ENCODE peak calls at places on chromosomes 6 and 20, in seven cellular contexts. J, W, L, D, A, N and K are unnamed samples.
A peak's percentile ranks its signal among the peaks of the same experiment; 100 is the strongest.

GRCh38 chr20:47688385-47689381 is 96.6 kb downstream of the SULF2 start:
- DNase-seq in D (no peak), J (no peak), N (no peak), L (no peak), W (peak; percentile 69), A (no peak), K (no peak)

GRCh38 chr6:72559067-72559466 is 62.8 kb upstream of the KCNQ5 start:
- DNase-seq in A (no peak), J (no peak), N (no peak), W (no peak), L (no peak), D (no peak), K (no peak)

GRCh38 chr6:35173068-35174042 is 32.2 kb upstream of the TCP11 start:
- DNase-seq in W (peak; percentile 22), J (no peak), N (peak; percentile 58), D (no peak), A (no peak), L (no peak), K (no peak)

GRCh38 chr6:28742668-28743270 is 181.0 kb downstream of the TRIM27 start:
- DNase-seq in D (peak; percentile 75), J (peak; percentile 86), A (no peak), L (no peak), W (peak; percentile 79), N (peak; percentile 79), K (no peak)

GRCh38 chr6:14758421-14759043 is 487.3 kb upstream of the JARID2 start:
- DNase-seq in L (no peak), W (no peak), J (no peak), N (no peak), A (peak; percentile 48), D (no peak), K (no peak)

GRCh38 chr6:45148278-45148677 is 179.9 kb upstream of the RUNX2 start:
- DNase-seq in N (no peak), J (no peak), W (no peak), L (no peak), A (no peak), D (no peak), K (no peak)

GRCh38 chr6:51249798-51250197 is 431.1 kb downstream of the TFAP2B start:
- DNase-seq in W (no peak), A (no peak), D (no peak), J (no peak), L (no peak), N (no peak), K (no peak)

GRCh38 chr20:3671986-3672863 is 9.0 kb upstream of the GFRA4 start:
- DNase-seq in L (no peak), J (no peak), W (peak; percentile 52), A (no peak), N (no peak), D (no peak), K (no peak)

GRCh38 chr6:44224154-44224977 is 971 bp downstream of the SLC29A1 start:
- DNase-seq in L (no peak), N (peak; percentile 26), D (no peak), W (no peak), J (no peak), A (no peak), K (no peak)

GRCh38 chr6:166296035-166296883 is 11.9 kb downstream of the PRR18 start:
- DNase-seq in A (no peak), L (no peak), D (no peak), N (no peak), W (no peak), J (no peak), K (no peak)

GRCh38 chr6:33213166-33213988 is 5.1 kb downstream of the RING1 start:
- DNase-seq in J (no peak), L (no peak), N (no peak), D (no peak), W (no peak), A (no peak), K (no peak)

GRCh38 chr20:19993937-19994667 is 23.1 kb upstream of the NAA20 start:
- DNase-seq in W (no peak), D (no peak), L (no peak), N (peak; percentile 58), A (no peak), J (peak; percentile 40), K (no peak)

GRCh38 chr6:141463237-141463977 is 669.3 kb upstream of the GJE1 start:
- DNase-seq in A (no peak), D (no peak), N (peak; percentile 14), L (no peak), J (no peak), W (no peak), K (no peak)

GRCh38 chr6:160253714-160254113 is 4.9 kb downstream of the SLC22A2 start:
- DNase-seq in J (no peak), L (no peak), N (no peak), D (no peak), A (no peak), W (no peak), K (no peak)

GRCh38 chr20:45991616-45992015 is 17.1 kb upstream of the MMP9 start:
- DNase-seq in W (no peak), J (no peak), D (no peak), L (no peak), N (no peak), A (no peak), K (no peak)

GRCh38 chr20:22861231-22861980 is 173.7 kb upstream of the SSTR4 start:
- DNase-seq in J (no peak), L (no peak), A (no peak), N (no peak), W (no peak), D (no peak), K (no peak)

GRCh38 chr6:30129270-30129669 is 6.7 kb upstream of the TRIM40 start:
- DNase-seq in W (no peak), A (no peak), L (no peak), N (no peak), J (no peak), D (no peak), K (no peak)

GRCh38 chr6:72182337-72183246 is 296.2 kb downstream of the RIMS1 start:
- DNase-seq in A (peak; percentile 68), J (no peak), D (peak; percentile 38), W (peak; percentile 79), N (no peak), L (no peak), K (no peak)

DNA sequence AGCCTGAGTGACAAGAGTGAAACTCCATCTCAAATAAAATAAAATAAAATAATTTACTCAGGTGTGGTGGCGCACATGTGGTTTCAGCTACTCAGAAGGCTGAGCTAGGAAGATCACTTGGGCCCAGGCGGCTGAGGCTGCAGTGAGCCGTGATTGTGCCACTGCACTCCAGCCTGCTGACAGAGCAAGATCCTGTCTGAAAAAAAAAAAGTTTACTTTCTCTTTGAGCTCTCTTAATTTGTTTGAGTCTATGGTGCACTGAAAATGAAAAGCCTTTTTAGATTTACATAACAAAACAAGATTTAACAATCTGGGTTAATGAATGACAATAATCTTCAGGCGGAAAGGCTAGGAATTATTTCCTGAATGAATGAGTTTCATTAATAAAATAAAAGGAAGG is 23.3 kb upstream of the NHSL1 start:
- DNase-seq in L (no peak), J (no peak), D (no peak), A (no peak), N (no peak), W (no peak), K (no peak)
- TF ChIP-seq CTCF in L (no peak), J (no peak), D (no peak), A (no peak), N (no peak), W (no peak), K (no peak)

GRCh38 chr6:41538556-41539182 is 7.5 kb upstream of the FOXP4 start:
- DNase-seq in W (no peak), L (no peak), A (no peak), D (no peak), J (no peak), N (no peak), K (no peak)
- TF ChIP-seq CTCF in W (no peak), L (no peak), A (no peak), D (no peak), J (no peak), N (no peak), K (no peak)

GRCh38 chr20:50543326-50543725 is 33.1 kb downstream of the PTPN1 start:
- DNase-seq in W (no peak), A (no peak), N (no peak), L (no peak), J (no peak), D (no peak), K (no peak)

GRCh38 chr20:50541606-50542041 is 31.4 kb downstream of the PTPN1 start:
- DNase-seq in L (no peak), W (no peak), N (no peak), A (no peak), D (no peak), J (peak; percentile 43), K (no peak)

GRCh38 chr20:50537546-50538201 is 27.5 kb downstream of the PTPN1 start:
- DNase-seq in A (no peak), D (no peak), N (no peak), L (no peak), W (no peak), J (no peak), K (no peak)

GRCh38 chr20:50538276-50538675 is 28.1 kb downstream of the PTPN1 start:
- DNase-seq in L (no peak), W (no peak), A (no peak), D (no peak), N (no peak), J (no peak), K (no peak)

DNA sequence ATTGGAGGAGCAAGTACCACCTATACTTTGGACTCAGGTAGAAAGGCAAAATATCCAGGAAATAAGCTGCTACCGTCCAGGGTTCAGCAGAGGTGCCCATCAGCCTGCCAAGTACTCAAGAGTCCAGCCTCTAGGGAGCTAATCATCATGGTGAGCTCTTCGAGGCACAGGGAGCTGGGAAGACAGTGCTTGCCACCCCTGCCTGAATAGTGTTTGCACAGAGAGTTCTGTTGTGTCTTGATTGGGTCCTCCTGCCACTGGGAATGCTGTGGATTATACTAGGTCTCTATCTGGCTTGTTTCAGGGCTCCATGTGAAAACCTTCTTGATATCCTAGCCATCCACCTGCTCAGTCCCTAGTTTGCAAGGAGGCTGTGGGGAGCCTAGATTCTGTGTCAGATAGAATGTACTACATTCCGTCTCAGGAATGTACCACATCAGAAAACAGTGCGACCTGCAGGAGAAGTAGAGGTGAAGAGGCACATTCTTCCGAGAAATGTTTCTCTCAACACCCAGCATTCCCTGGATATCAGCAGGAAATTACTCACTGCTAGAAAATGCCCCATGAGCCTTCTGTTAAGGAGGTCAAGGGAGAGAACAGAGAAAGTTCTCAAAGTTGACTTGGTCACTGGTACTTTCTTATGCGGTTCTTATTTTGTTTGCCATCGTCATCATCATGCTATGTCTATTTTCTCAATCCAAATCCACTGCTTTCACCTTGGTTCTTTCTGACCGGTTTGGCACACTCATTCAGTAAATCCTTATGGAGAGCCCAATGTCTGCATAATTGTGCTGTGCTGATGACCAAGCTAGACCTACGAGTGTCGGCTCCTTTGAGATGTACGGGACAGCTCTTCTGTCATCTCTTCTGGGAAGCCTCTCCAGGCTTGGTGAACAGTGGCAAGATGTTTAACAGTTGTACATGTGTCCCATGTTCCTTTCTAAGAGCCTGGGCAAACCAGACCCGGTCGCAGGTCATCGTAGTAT is 30.7 kb downstream of the PTPN1 start:
- DNase-seq in J (peak; percentile 91), A (no peak), N (peak; percentile 86), D (no peak), L (no peak), W (no peak), K (no peak)
- TF ChIP-seq CTCF in J (peak; percentile 14), A (no peak), N (peak; percentile 28), D (no peak), L (no peak), W (no peak), K (no peak)

DNA sequence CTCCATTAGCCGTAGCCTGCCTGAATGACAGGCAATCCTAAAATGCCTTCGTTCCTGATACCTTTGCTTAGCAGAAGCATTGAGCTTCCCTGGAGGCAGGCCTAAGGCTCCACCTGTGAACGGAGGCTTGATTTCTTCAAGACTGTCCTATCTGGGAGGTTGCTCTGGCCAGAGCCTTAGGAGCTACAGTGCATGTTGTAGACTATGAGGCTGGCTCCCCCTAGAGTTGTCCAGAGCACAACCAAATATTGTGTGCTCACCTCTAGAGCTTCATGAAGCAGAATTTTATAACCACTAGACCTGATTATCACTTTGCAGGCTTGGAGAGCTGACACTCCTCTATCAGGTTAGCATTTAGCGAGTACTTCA is 217.8 kb downstream of the MAFB start:
- DNase-seq in J (no peak), A (no peak), W (peak; percentile 65), D (peak; percentile 17), L (no peak), N (no peak), K (no peak)
- TF ChIP-seq CTCF in J (no peak), A (no peak), W (peak; percentile 69), D (no peak), L (no peak), N (no peak), K (no peak)